ENCODE peak calls at places on chromosomes 1 and 21, in six cellular contexts. B, V, Q, O, P and I are unnamed samples.
A peak's percentile ranks its signal among the peaks of the same experiment; 100 is the strongest.

GRCh38 chr1:63966016-63966415 is 192.2 kb downstream of the ROR1 start:
- DNase-seq in B (no peak), V (no peak), Q (peak; percentile 30), O (no peak), P (peak; percentile 80), I (no peak)

GRCh38 chr1:148362141-148362929 is 120.8 kb downstream of the PPIAL4G start:
- DNase-seq in B (peak; percentile 50), V (no peak), Q (no peak), O (no peak), P (peak; percentile 87), I (peak; percentile 66)

GRCh38 chr1:84282780-84283333 is 18.7 kb upstream of the SAMD13 start:
- DNase-seq in B (no peak), V (no peak), Q (no peak), O (no peak), P (no peak), I (no peak)

GRCh38 chr1:222105861-222106260 is 364.0 kb upstream of the DUSP10 start:
- DNase-seq in B (no peak), V (no peak), Q (no peak), O (no peak), P (no peak), I (no peak)

GRCh38 chr1:153513023-153513422 is 22.8 kb downstream of the S100A6 start:
- DNase-seq in B (no peak), V (peak; percentile 47), Q (peak; percentile 72), O (no peak), P (peak; percentile 59), I (no peak)

GRCh38 chr21:41366522-41367151 is 4.8 kb downstream of the MX2 start:
- DNase-seq in B (peak; percentile 82), V (peak; percentile 98), Q (no peak), O (no peak), P (peak; percentile 73), I (peak; percentile 89)

GRCh38 chr1:208239518-208240381 is 4.4 kb downstream of the PLXNA2 start:
- DNase-seq in B (no peak), V (no peak), Q (no peak), O (no peak), P (peak; percentile 74), I (no peak)

GRCh38 chr1:211236633-211237321 is 22.4 kb upstream of the RCOR3 start:
- DNase-seq in B (no peak), V (peak; percentile 45), Q (no peak), O (no peak), P (no peak), I (peak; percentile 56)

GRCh38 chr1:44571712-44572571 is 102.3 kb downstream of the TMEM53 start:
- DNase-seq in B (no peak), V (peak; percentile 18), Q (peak; percentile 67), O (peak; percentile 36), P (peak; percentile 28), I (peak; percentile 40)

GRCh38 chr1:2526824-2527552 is 592 bp upstream of the PANK4 start:
- DNase-seq in B (no peak), V (peak; percentile 64), Q (no peak), O (peak; percentile 77), P (no peak), I (peak; percentile 68)

GRCh38 chr1:19066248-19066873 is 109.9 kb upstream of the IFFO2 start:
- DNase-seq in B (no peak), V (peak; percentile 65), Q (no peak), O (no peak), P (peak; percentile 47), I (peak; percentile 77)

GRCh38 chr1:3481836-3482589 is 27.5 kb downstream of the ARHGEF16 start:
- DNase-seq in B (no peak), V (peak; percentile 88), Q (no peak), O (no peak), P (peak; percentile 72), I (peak; percentile 93)

GRCh38 chr1:174190800-174191199 is 31.5 kb downstream of the RABGAP1L start:
- DNase-seq in B (no peak), V (no peak), Q (no peak), O (no peak), P (no peak), I (no peak)

GRCh38 chr1:220695426-220695825 is 5.3 kb downstream of the C1orf115 start:
- DNase-seq in B (no peak), V (no peak), Q (no peak), O (no peak), P (no peak), I (no peak)

GRCh38 chr1:237154173-237154572 is 112.2 kb downstream of the RYR2 start:
- DNase-seq in B (no peak), V (peak; percentile 16), Q (no peak), O (no peak), P (no peak), I (peak; percentile 96)